ENCODE peak calls at places on chromosome 20, in eight cellular contexts. One of them, this sample, is unnamed.
A peak's percentile ranks its signal among the peaks of the same experiment; 100 is the strongest.

GRCh38 chr20:46784450-46785127 is 75.1 kb downstream of the SLC2A10 start:
- DNase-seq in fibroblast of pulmonary artery: no peak
- DNase-seq in psoas muscle: no peak
- DNase-seq in neural progenitor cell: no peak
- DNase-seq in HepG2: peak; percentile 29
- DNase-seq in fibroblast of mammary gland: peak; percentile 36
- DNase-seq in stomach: no peak
- DNase-seq in mucosa of descending colon: no peak
- DNase-seq in this sample: no peak

GRCh38 chr20:50195524-50196120 is 5.0 kb downstream of the CEBPB start:
- DNase-seq in fibroblast of pulmonary artery: no peak
- DNase-seq in psoas muscle: no peak
- DNase-seq in neural progenitor cell: no peak
- DNase-seq in HepG2: no peak
- DNase-seq in fibroblast of mammary gland: no peak
- DNase-seq in stomach: no peak
- DNase-seq in mucosa of descending colon: no peak
- DNase-seq in this sample: no peak

GRCh38 chr20:47540443-47541354 is 39.0 kb downstream of the NCOA3 start:
- DNase-seq in fibroblast of pulmonary artery: no peak
- DNase-seq in psoas muscle: no peak
- DNase-seq in neural progenitor cell: no peak
- DNase-seq in HepG2: peak; percentile 59
- DNase-seq in fibroblast of mammary gland: peak; percentile 58
- DNase-seq in stomach: no peak
- DNase-seq in mucosa of descending colon: no peak
- DNase-seq in this sample: no peak

GRCh38 chr20:19706463-19706862 is 51.6 kb upstream of the RIN2 start:
- DNase-seq in fibroblast of pulmonary artery: no peak
- DNase-seq in psoas muscle: no peak
- DNase-seq in neural progenitor cell: no peak
- DNase-seq in HepG2: no peak
- DNase-seq in fibroblast of mammary gland: no peak
- DNase-seq in stomach: no peak
- DNase-seq in mucosa of descending colon: no peak
- DNase-seq in this sample: no peak

GRCh38 chr20:45088247-45088646 is 12.7 kb downstream of the KCNS1 start:
- DNase-seq in fibroblast of pulmonary artery: peak; percentile 84
- DNase-seq in psoas muscle: no peak
- DNase-seq in neural progenitor cell: no peak
- DNase-seq in HepG2: no peak
- DNase-seq in fibroblast of mammary gland: peak; percentile 66
- DNase-seq in stomach: no peak
- DNase-seq in mucosa of descending colon: no peak
- DNase-seq in this sample: peak; percentile 84

GRCh38 chr20:23155141-23155590 is 69.0 kb upstream of the CD93 start:
- DNase-seq in fibroblast of pulmonary artery: no peak
- DNase-seq in psoas muscle: peak; percentile 40
- DNase-seq in neural progenitor cell: no peak
- DNase-seq in HepG2: no peak
- DNase-seq in fibroblast of mammary gland: no peak
- DNase-seq in stomach: no peak
- DNase-seq in mucosa of descending colon: no peak
- DNase-seq in this sample: no peak

GRCh38 chr20:51602131-51602530 is 59.6 kb upstream of the NFATC2 start:
- DNase-seq in fibroblast of pulmonary artery: no peak
- DNase-seq in psoas muscle: no peak
- DNase-seq in neural progenitor cell: no peak
- DNase-seq in HepG2: no peak
- DNase-seq in fibroblast of mammary gland: no peak
- DNase-seq in stomach: no peak
- DNase-seq in mucosa of descending colon: no peak
- DNase-seq in this sample: no peak

GRCh38 chr20:20161611-20162010 is 109.3 kb downstream of the CFAP61 start:
- DNase-seq in fibroblast of pulmonary artery: no peak
- DNase-seq in psoas muscle: no peak
- DNase-seq in neural progenitor cell: no peak
- DNase-seq in HepG2: no peak
- DNase-seq in fibroblast of mammary gland: no peak
- DNase-seq in stomach: no peak
- DNase-seq in mucosa of descending colon: no peak
- DNase-seq in this sample: no peak

GRCh38 chr20:2799271-2799670 is 1.2 kb downstream of the CPXM1 start:
- DNase-seq in fibroblast of pulmonary artery: no peak
- DNase-seq in psoas muscle: no peak
- DNase-seq in neural progenitor cell: peak; percentile 29
- DNase-seq in HepG2: no peak
- DNase-seq in fibroblast of mammary gland: no peak
- DNase-seq in stomach: no peak
- DNase-seq in mucosa of descending colon: no peak
- DNase-seq in this sample: no peak

GRCh38 chr20:2801459-2801728 is 967 bp upstream of the CPXM1 start:
- DNase-seq in fibroblast of pulmonary artery: no peak
- DNase-seq in psoas muscle: no peak
- DNase-seq in neural progenitor cell: peak; percentile 15
- DNase-seq in HepG2: no peak
- DNase-seq in fibroblast of mammary gland: no peak
- DNase-seq in stomach: no peak
- DNase-seq in mucosa of descending colon: no peak
- DNase-seq in this sample: no peak

GRCh38 chr20:2798814-2799213 is 1.6 kb downstream of the CPXM1 start:
- DNase-seq in fibroblast of pulmonary artery: no peak
- DNase-seq in psoas muscle: no peak
- DNase-seq in neural progenitor cell: peak; percentile 56
- DNase-seq in HepG2: no peak
- DNase-seq in fibroblast of mammary gland: peak; percentile 43
- DNase-seq in stomach: no peak
- DNase-seq in mucosa of descending colon: no peak
- DNase-seq in this sample: no peak

GRCh38 chr20:2799688-2800589 is 488 bp downstream of the CPXM1 start:
- DNase-seq in fibroblast of pulmonary artery: no peak
- DNase-seq in psoas muscle: no peak
- DNase-seq in neural progenitor cell: peak; percentile 66
- DNase-seq in HepG2: no peak
- DNase-seq in fibroblast of mammary gland: peak; percentile 34
- DNase-seq in stomach: no peak
- DNase-seq in mucosa of descending colon: no peak
- DNase-seq in this sample: no peak

DNA sequence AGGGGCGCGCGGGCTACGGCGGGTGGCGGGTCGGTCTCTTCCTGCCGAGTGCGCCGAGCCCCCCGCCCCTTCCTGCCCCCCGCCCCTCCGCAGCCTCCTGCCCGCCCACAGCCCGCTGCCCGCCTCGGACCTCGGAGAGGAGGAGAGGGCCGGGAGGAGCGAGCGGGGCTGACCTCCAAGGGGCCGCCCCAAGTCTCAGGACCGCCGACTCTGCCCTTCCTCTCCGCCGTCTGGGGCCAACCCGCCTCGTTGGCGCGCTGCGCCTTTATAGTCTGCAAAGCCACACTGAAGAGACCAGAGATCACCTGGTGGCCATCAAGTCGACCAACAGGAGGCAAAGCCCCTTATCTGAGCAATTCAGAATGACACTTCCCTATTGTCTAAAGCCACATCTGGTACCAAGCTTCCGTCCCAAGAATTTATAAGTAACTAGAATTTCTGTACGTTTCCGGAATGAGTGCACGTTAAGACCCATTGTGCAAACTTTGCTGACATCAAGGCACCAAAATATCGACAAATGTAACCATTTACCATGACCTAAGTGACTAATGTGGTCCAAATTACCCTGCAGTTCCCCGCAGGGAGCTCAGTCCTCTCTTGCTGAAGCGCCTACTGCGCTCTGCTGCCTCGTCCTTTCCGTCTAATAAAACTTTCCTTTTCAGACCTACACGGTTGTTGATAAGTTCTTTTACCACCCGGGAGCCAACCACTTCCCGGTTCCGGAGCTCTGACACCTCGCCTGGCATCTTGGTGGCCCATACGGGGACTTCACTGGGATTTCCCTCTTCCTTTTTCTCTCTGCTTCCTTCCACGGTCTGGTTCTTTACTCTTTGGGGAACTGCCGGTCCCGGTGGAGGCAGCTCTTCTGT is at the start of gene CPXM1:
- DNase-seq in fibroblast of pulmonary artery: no peak
- DNase-seq in psoas muscle: no peak
- DNase-seq in neural progenitor cell: peak; percentile 90
- DNase-seq in HepG2: peak; percentile 46
- DNase-seq in fibroblast of mammary gland: peak; percentile 6
- DNase-seq in stomach: no peak
- DNase-seq in mucosa of descending colon: no peak
- DNase-seq in this sample: no peak
- TF ChIP-seq CTCF in fibroblast of pulmonary artery: no peak
- TF ChIP-seq CTCF in psoas muscle: no peak
- TF ChIP-seq CTCF in neural progenitor cell: peak; percentile 31
- TF ChIP-seq CTCF in HepG2: no peak
- TF ChIP-seq CTCF in fibroblast of mammary gland: no peak
- TF ChIP-seq CTCF in stomach: no peak
- TF ChIP-seq CTCF in mucosa of descending colon: no peak
- TF ChIP-seq CTCF in this sample: no peak

DNA sequence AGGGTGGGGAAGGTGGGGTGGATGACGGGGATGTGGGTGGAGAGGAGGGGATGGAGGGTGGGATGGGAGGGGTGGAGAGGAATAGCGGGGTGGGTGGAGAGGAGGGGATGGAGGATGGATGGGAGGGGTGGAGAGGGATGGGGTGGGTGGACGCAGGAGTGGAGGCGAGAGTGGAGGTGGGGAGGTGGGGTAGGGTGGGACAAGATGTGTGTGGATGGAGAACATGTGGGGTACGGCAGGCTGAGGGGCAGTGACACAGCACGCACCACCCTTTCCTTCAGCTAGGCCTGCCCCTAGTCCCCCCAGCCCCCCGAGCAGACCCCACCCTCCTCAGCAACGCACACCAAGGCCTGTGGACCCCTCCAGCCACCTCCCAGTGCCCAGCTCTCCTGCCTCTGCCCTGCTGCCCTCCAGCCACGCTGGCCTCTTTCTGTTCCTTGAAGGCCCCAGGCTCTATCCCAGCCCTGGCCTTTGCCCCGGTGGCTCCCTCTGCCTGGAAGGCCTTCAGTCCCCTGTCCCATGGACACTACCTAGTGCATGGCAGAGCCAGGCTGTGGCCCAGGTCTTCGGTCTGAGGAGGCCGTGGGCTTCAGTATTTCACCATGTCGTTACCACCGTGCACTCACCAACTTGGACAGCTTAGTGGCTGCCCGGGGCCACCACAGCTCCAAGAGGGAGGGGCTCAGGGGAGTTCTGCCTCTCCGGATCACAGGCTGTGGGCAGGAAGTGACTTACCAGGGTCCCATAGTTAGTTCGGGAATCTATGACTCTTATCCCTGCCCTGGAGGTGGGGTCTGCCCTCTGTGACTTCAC is 78.4 kb upstream of the PMEPA1 start:
- DNase-seq in fibroblast of pulmonary artery: no peak
- DNase-seq in psoas muscle: no peak
- DNase-seq in neural progenitor cell: no peak
- DNase-seq in HepG2: no peak
- DNase-seq in fibroblast of mammary gland: no peak
- DNase-seq in stomach: no peak
- DNase-seq in mucosa of descending colon: no peak
- DNase-seq in this sample: no peak
- H3K4me3 ChIP-seq in fibroblast of pulmonary artery: no peak overlapping the region
- H3K4me3 ChIP-seq in psoas muscle: no peak overlapping the region
- H3K4me3 ChIP-seq in neural progenitor cell: no peak overlapping the region
- H3K4me3 ChIP-seq in HepG2: no peak overlapping the region
- H3K4me3 ChIP-seq in fibroblast of mammary gland: no peak overlapping the region
- H3K4me3 ChIP-seq in stomach: no peak overlapping the region
- H3K4me3 ChIP-seq in mucosa of descending colon: no peak overlapping the region
- H3K4me3 ChIP-seq in this sample: no peak overlapping the region

GRCh38 chr20:33871362-33871761 is 60.2 kb downstream of the CHMP4B start:
- DNase-seq in fibroblast of pulmonary artery: peak; percentile 24
- DNase-seq in psoas muscle: no peak
- DNase-seq in neural progenitor cell: no peak
- DNase-seq in HepG2: no peak
- DNase-seq in fibroblast of mammary gland: peak; percentile 16
- DNase-seq in stomach: peak; percentile 52
- DNase-seq in mucosa of descending colon: peak; percentile 67
- DNase-seq in this sample: no peak

GRCh38 chr20:33875534-33876026 is 64.4 kb downstream of the CHMP4B start:
- DNase-seq in fibroblast of pulmonary artery: no peak
- DNase-seq in psoas muscle: no peak
- DNase-seq in neural progenitor cell: no peak
- DNase-seq in HepG2: no peak
- DNase-seq in fibroblast of mammary gland: no peak
- DNase-seq in stomach: no peak
- DNase-seq in mucosa of descending colon: no peak
- DNase-seq in this sample: no peak

GRCh38 chr20:33878583-33878982 is 67.4 kb downstream of the CHMP4B start:
- DNase-seq in fibroblast of pulmonary artery: no peak
- DNase-seq in psoas muscle: no peak
- DNase-seq in neural progenitor cell: no peak
- DNase-seq in HepG2: no peak
- DNase-seq in fibroblast of mammary gland: no peak
- DNase-seq in stomach: no peak
- DNase-seq in mucosa of descending colon: no peak
- DNase-seq in this sample: no peak

GRCh38 chr20:33874129-33874528 is 63.0 kb downstream of the CHMP4B start:
- DNase-seq in fibroblast of pulmonary artery: no peak
- DNase-seq in psoas muscle: no peak
- DNase-seq in neural progenitor cell: no peak
- DNase-seq in HepG2: no peak
- DNase-seq in fibroblast of mammary gland: no peak
- DNase-seq in stomach: no peak
- DNase-seq in mucosa of descending colon: no peak
- DNase-seq in this sample: no peak

GRCh38 chr20:33875055-33875454 is 63.9 kb downstream of the CHMP4B start:
- DNase-seq in fibroblast of pulmonary artery: no peak
- DNase-seq in psoas muscle: peak; percentile 41
- DNase-seq in neural progenitor cell: no peak
- DNase-seq in HepG2: no peak
- DNase-seq in fibroblast of mammary gland: no peak
- DNase-seq in stomach: peak; percentile 28
- DNase-seq in mucosa of descending colon: peak; percentile 23
- DNase-seq in this sample: no peak
- TF ChIP-seq CTCF in fibroblast of pulmonary artery: no peak
- TF ChIP-seq CTCF in psoas muscle: no peak
- TF ChIP-seq CTCF in neural progenitor cell: no peak
- TF ChIP-seq CTCF in HepG2: no peak
- TF ChIP-seq CTCF in fibroblast of mammary gland: no peak
- TF ChIP-seq CTCF in stomach: no peak
- TF ChIP-seq CTCF in mucosa of descending colon: no peak
- TF ChIP-seq CTCF in this sample: no peak

GRCh38 chr20:59221049-59221748 is 57.6 kb downstream of the ZNF831 start:
- DNase-seq in fibroblast of pulmonary artery: peak; percentile 7
- DNase-seq in psoas muscle: no peak
- DNase-seq in neural progenitor cell: no peak
- DNase-seq in HepG2: peak; percentile 13
- DNase-seq in fibroblast of mammary gland: no peak
- DNase-seq in stomach: no peak
- DNase-seq in mucosa of descending colon: no peak
- DNase-seq in this sample: no peak

GRCh38 chr20:59222239-59222981 is 58.8 kb downstream of the ZNF831 start:
- DNase-seq in fibroblast of pulmonary artery: peak; percentile 75
- DNase-seq in psoas muscle: peak; percentile 86
- DNase-seq in neural progenitor cell: peak; percentile 90
- DNase-seq in HepG2: peak; percentile 55
- DNase-seq in fibroblast of mammary gland: peak; percentile 64
- DNase-seq in stomach: peak; percentile 84
- DNase-seq in mucosa of descending colon: peak; percentile 91
- DNase-seq in this sample: peak; percentile 12

GRCh38 chr20:59221881-59222238 is 58.2 kb downstream of the ZNF831 start:
- DNase-seq in fibroblast of pulmonary artery: no peak
- DNase-seq in psoas muscle: no peak
- DNase-seq in neural progenitor cell: no peak
- DNase-seq in HepG2: no peak
- DNase-seq in fibroblast of mammary gland: no peak
- DNase-seq in stomach: no peak
- DNase-seq in mucosa of descending colon: no peak
- DNase-seq in this sample: no peak

GRCh38 chr20:59223750-59224149 is 60.1 kb downstream of the ZNF831 start:
- DNase-seq in fibroblast of pulmonary artery: no peak
- DNase-seq in psoas muscle: no peak
- DNase-seq in neural progenitor cell: no peak
- DNase-seq in HepG2: no peak
- DNase-seq in fibroblast of mammary gland: no peak
- DNase-seq in stomach: no peak
- DNase-seq in mucosa of descending colon: no peak
- DNase-seq in this sample: no peak

DNA sequence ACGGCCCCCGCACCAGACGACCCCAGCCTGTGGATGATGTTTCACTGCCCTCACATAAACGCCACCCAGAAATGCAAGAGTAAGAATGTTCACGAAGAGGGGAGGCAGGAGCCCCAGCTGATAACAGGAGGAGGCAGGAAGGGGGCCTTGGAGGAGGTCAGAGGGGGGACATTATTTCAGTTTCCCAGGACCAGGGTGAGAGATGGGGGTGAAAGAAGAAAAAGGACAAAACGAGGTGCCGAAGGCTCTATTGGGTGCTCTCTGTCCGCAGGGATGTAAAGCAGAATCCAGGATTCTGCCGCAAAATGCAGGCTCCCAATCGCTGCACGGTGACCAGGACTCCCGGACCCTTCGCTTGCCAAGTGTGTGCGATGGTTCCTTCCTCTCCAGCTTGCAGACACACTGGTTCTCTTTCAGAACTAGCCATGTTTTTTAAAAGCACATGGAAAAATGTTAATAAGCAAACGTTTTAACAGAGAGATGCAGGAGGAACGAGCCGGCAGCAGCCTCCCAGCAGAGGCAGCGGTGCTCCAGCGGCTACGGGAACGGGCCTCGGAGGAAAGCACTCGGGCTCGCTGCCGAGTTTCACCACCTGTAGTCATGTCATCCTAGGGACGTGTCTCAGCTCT is 59.5 kb downstream of the ZNF831 start:
- DNase-seq in fibroblast of pulmonary artery: peak; percentile 4
- DNase-seq in psoas muscle: no peak
- DNase-seq in neural progenitor cell: peak; percentile 47
- DNase-seq in HepG2: no peak
- DNase-seq in fibroblast of mammary gland: no peak
- DNase-seq in stomach: no peak
- DNase-seq in mucosa of descending colon: peak; percentile 20
- DNase-seq in this sample: no peak
- H3K4me3 ChIP-seq in fibroblast of pulmonary artery: peak overlapping the region; percentile 13
- H3K4me3 ChIP-seq in psoas muscle: peak overlapping the region; percentile 75
- H3K4me3 ChIP-seq in neural progenitor cell: peak overlapping the region; percentile 45
- H3K4me3 ChIP-seq in HepG2: peak overlapping the region; percentile 51
- H3K4me3 ChIP-seq in fibroblast of mammary gland: no peak overlapping the region
- H3K4me3 ChIP-seq in stomach: peak overlapping the region; percentile 50
- H3K4me3 ChIP-seq in mucosa of descending colon: no peak overlapping the region
- H3K4me3 ChIP-seq in this sample: no peak overlapping the region

This sample was measured in AG04449.